ENCODE peak calls at places on chromosomes 1 and 21, in four cellular contexts. P, U, T and S are unnamed samples.
A peak's percentile ranks its signal among the peaks of the same experiment; 100 is the strongest.

GRCh38 chr1:228342627-228343210 is 63.9 kb downstream of the TRIM11 start:
- DNase-seq in U (no peak), T (no peak), P (no peak), S (peak; percentile 6)

GRCh38 chr1:21620461-21620860 is 48.7 kb downstream of the RAP1GAP start:
- DNase-seq in U (no peak), P (no peak), T (no peak), S (no peak)

GRCh38 chr1:234004575-234004974 is 100.1 kb downstream of the SLC35F3 start:
- DNase-seq in T (no peak), P (no peak), U (no peak), S (no peak)

GRCh38 chr1:216183007-216183406 is 240.2 kb downstream of the USH2A start:
- DNase-seq in T (peak; percentile 65), P (peak; percentile 96), U (peak; percentile 47), S (peak; percentile 75)

GRCh38 chr1:184299076-184299790 is 87.6 kb upstream of the C1orf21 start:
- DNase-seq in U (no peak), P (no peak), T (peak; percentile 95), S (no peak)

GRCh38 chr21:39094847-39095525 is 88.3 kb downstream of the PSMG1 start:
- DNase-seq in U (no peak), P (peak; percentile 45), T (peak; percentile 93), S (no peak)

GRCh38 chr1:229344937-229345684 is 2.3 kb upstream of the CCSAP start:
- DNase-seq in T (peak; percentile 13), P (peak; percentile 35), U (no peak), S (no peak)

GRCh38 chr1:208219659-208220282 is 24.4 kb downstream of the PLXNA2 start:
- DNase-seq in U (no peak), T (peak; percentile 61), P (peak; percentile 84), S (no peak)

GRCh38 chr1:203126151-203126865 is 1.2 kb upstream of the ADORA1 start:
- DNase-seq in P (peak; percentile 86), U (no peak), T (peak; percentile 22), S (peak; percentile 39)

GRCh38 chr1:198283222-198283621 is 126.4 kb downstream of the NEK7 start:
- DNase-seq in T (peak; percentile 57), P (no peak), U (no peak), S (no peak)

GRCh38 chr1:214078950-214079349 is 91.2 kb downstream of the PROX1 start:
- DNase-seq in U (no peak), T (no peak), P (no peak), S (no peak)

GRCh38 chr1:24293392-24294227 is 25.5 kb upstream of the GRHL3 start:
- DNase-seq in T (no peak), P (no peak), U (no peak), S (no peak)

GRCh38 chr1:52424757-52425265 is 20.4 kb downstream of the PRPF38A start:
- DNase-seq in P (no peak), U (no peak), T (peak; percentile 70), S (no peak)

GRCh38 chr1:36175137-36176095 is 19.5 kb downstream of the MAP7D1 start:
- DNase-seq in P (peak; percentile 88), T (peak; percentile 56), U (no peak), S (peak; percentile 48)

GRCh38 chr1:246679211-246680177 is 44.7 kb upstream of the SCCPDH start:
- DNase-seq in P (no peak), T (no peak), U (no peak), S (no peak)

GRCh38 chr21:36105327-36105842 is 29.5 kb upstream of the CBR3 start:
- DNase-seq in U (no peak), T (no peak), P (peak; percentile 38), S (no peak)

GRCh38 chr1:16248603-16249534 is 11.9 kb upstream of the CPLANE2 start:
- DNase-seq in U (no peak), P (no peak), T (peak; percentile 87), S (no peak)

GRCh38 chr21:45330075-45330781 is 42.5 kb upstream of the POFUT2 start:
- DNase-seq in U (peak; percentile 58), P (peak; percentile 97), T (peak; percentile 88), S (peak; percentile 47)

GRCh38 chr1:174534789-174535188 is 87.0 kb downstream of the GPR52 start:
- DNase-seq in T (peak; percentile 82), P (no peak), U (no peak), S (no peak)

DNA sequence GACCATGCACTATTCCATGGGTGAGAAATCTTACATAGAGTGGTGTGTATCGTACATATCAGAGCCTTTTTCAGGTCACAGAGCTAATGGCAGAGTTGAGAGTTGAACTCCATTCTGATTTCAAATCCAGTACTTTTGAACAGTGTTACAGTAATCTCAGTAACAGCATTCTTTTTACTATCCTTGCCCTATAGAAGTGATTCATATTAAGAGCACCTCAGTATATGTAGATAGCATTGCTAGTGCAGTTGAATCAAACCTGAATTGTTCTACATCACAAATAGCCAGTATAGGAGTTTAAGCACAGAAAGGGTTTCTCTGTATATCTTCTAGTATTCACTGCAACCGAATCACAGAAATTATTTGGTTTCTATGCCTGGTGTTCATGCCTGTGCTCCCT is 11.4 kb upstream of the GBP6 start:
- DNase-seq in T (no peak), P (no peak), U (no peak), S (no peak)
- H4K5ac ChIP-seq in T (no peak overlapping the region), P (no peak overlapping the region), U (no peak overlapping the region), S (no peak overlapping the region)

DNA sequence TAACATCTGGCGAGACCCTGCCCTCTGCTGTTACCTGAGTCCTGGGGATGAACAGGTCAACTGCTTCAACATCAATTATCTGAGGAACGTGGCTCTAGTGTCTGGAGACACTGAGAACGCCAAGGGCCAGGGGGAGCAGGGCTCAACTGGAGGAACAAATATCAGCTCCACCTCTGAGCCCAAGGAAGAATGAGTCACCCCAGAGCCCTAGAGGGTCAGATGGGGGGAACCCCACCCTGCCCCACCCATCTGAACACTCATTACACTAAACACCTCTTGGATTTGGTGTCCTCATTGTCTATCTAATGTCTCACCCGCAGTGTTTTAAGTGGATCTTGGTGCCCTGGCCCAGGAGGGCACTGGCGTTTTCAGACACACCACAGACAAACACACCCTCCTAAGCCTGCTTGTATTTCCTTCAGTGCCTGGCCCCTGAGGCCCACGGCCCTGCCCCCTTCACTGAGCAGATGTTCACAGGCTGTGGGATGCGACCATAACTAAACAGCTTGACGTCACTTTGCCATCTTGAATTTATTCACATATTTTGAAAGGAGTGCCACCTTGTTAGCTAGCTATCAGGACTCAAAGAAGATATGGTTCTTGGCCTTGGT is 2.2 kb upstream of the FALEC start:
- DNase-seq in U (no peak), T (no peak), P (no peak), S (no peak)
- H3K27ac ChIP-seq in U (no peak overlapping the region), T (no peak overlapping the region), P (no peak overlapping the region), S (no peak overlapping the region)

GRCh38 chr1:10678852-10679251 is 117.6 kb downstream of the CASZ1 start:
- DNase-seq in P (no peak), U (no peak), T (no peak), S (no peak)
- H2BK15ac ChIP-seq in P (no peak overlapping the region), U (peak overlapping the region; percentile 29), T (no peak overlapping the region), S (no peak overlapping the region)

DNA sequence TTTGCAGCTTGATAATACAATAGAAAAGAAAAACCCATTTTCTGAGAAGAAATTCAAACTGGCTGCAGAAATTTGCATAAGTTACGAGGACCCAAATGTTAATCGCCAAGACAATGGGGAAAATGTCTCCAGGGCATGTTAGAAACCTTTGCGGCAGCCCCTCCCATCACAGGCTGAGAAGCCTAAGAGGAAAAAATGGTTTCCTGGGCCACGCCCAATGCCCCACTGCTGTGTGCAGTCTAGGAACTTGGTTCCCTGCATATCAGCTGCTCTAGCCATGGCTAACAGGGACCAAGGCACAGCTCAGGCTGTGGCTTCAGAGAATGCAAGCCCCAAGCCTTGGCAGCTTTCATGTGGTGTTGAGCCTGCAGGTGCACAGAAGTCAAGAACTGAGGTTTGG is 37.5 kb upstream of the TMEM61 start:
- DNase-seq in P (no peak), T (no peak), U (no peak), S (no peak)
- H4K5ac ChIP-seq in P (no peak overlapping the region), T (no peak overlapping the region), U (no peak overlapping the region), S (no peak overlapping the region)

GRCh38 chr1:156488566-156489165 is 11.9 kb downstream of the MEF2D start:
- DNase-seq in P (peak; percentile 63), U (no peak), T (no peak), S (no peak)
- H3K27ac ChIP-seq in P (no peak overlapping the region), U (no peak overlapping the region), T (no peak overlapping the region), S (no peak overlapping the region)

GRCh38 chr1:29709711-29710169 is 473.4 kb downstream of the PTPRU start:
- DNase-seq in T (peak; percentile 79), P (no peak), U (no peak), S (no peak)

GRCh38 chr1:29707796-29708195 is 471.5 kb downstream of the PTPRU start:
- DNase-seq in U (no peak), P (no peak), T (no peak), S (no peak)

GRCh38 chr1:29708818-29709710 is 472.7 kb downstream of the PTPRU start:
- DNase-seq in P (peak; percentile 50), U (no peak), T (peak; percentile 81), S (no peak)

GRCh38 chr1:29706936-29707335 is 470.6 kb downstream of the PTPRU start:
- DNase-seq in T (peak; percentile 44), U (peak; percentile 60), P (peak; percentile 92), S (peak; percentile 91)

DNA sequence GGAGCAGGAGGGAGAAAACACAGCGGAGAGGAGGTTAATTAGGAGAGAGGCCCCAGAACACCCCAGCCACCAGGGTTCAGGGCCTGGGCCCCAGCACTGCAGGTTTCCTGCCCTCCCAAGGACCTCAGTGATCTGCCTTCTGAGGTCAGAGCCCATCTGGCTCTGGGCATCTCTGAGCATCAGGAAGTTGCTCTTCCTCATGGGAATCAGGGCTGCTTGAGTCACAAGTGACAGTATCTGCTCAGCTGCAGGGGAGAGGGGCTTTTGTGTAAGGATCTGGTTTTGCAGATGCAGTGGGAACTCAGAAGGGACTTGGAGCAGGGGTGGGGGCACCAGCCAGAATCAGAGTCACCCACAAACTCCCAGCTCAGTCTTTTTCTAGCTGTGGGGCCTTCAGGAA is 472.1 kb downstream of the PTPRU start:
- DNase-seq in U (no peak), T (peak; percentile 69), P (peak; percentile 7), S (no peak)
- H2BK15ac ChIP-seq in U (no peak overlapping the region), T (peak overlapping the region; percentile 94), P (no peak overlapping the region), S (no peak overlapping the region)

GRCh38 chr1:37306461-37306860 is 167.9 kb upstream of the ZC3H12A start:
- DNase-seq in U (no peak), T (no peak), P (no peak), S (no peak)

GRCh38 chr1:37305108-37305507 is 169.3 kb upstream of the ZC3H12A start:
- DNase-seq in T (no peak), P (no peak), U (no peak), S (no peak)

GRCh38 chr1:37305841-37306240 is 168.5 kb upstream of the ZC3H12A start:
- DNase-seq in P (no peak), U (no peak), T (no peak), S (no peak)

GRCh38 chr1:37306871-37307270 is 167.5 kb upstream of the ZC3H12A start:
- DNase-seq in P (no peak), U (no peak), T (no peak), S (no peak)

GRCh38 chr1:37303884-37304574 is 170.4 kb upstream of the ZC3H12A start:
- DNase-seq in U (no peak), T (no peak), P (no peak), S (no peak)
- H4K5ac ChIP-seq in U (no peak overlapping the region), T (no peak overlapping the region), P (no peak overlapping the region), S (no peak overlapping the region)

DNA sequence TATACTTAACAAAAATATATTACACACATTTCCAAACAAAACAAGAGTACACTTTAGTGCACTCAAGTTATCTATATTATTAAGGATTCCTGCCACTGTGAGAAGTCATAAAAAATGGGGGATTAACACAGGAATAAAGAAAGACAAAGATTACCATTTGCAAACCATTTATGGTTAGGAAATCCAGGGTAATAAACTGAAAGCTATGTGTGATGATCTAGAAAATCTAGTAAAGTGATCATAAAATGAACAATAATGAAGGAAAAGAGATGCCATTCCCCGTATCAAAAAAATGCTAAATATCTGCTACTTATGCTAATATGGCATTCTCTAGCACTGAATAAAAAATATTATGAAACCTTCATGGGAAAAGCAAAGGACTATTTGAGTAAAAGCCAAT is 101.4 kb downstream of the AK5 start:
- DNase-seq in T (no peak), P (no peak), U (no peak), S (no peak)
- H3K27ac ChIP-seq in T (no peak overlapping the region), P (no peak overlapping the region), U (no peak overlapping the region), S (no peak overlapping the region)